ENCODE peak calls at places on chromosomes 16 and 17, in nine cellular contexts. W, X, G, I, U, N, B, M and P are unnamed samples.

GRCh38 chr16:66988197-66988788 is at the start of gene CES4A:
- DNase-seq in W (no peak), X (peak; percentile 72), G (no peak), I (no peak), U (peak; percentile 10), N (no peak), B (peak; percentile 53), M (no peak), P (no peak)

GRCh38 chr17:10127819-10128375 is 70.5 kb downstream of the GAS7 start:
- DNase-seq in W (peak; percentile 90), X (peak; percentile 70), G (no peak), I (no peak), U (no peak), N (no peak), B (peak; percentile 94), M (no peak), P (no peak)

GRCh38 chr17:28484296-28484695 is 10.9 kb downstream of the SLC13A2 start:
- DNase-seq in W (no peak), X (no peak), G (no peak), I (no peak), U (no peak), N (no peak), B (no peak), M (no peak), P (no peak)

GRCh38 chr16:67441289-67441753 is 10.4 kb downstream of the HSD11B2 start:
- DNase-seq in W (peak; percentile 69), X (no peak), G (no peak), I (no peak), U (peak; percentile 70), N (no peak), B (no peak), M (no peak), P (no peak)

GRCh38 chr16:580141-580945 is 9.5 kb upstream of the RAB40C start:
- DNase-seq in W (no peak), X (no peak), G (no peak), I (no peak), U (no peak), N (no peak), B (no peak), M (no peak), P (no peak)

GRCh38 chr17:732788-733720 is 658 bp downstream of the TLCD3A start:
- DNase-seq in W (peak; percentile 39), X (peak; percentile 51), G (no peak), I (no peak), U (peak; percentile 29), N (peak; percentile 46), B (peak; percentile 71), M (no peak), P (no peak)

GRCh38 chr17:76911299-76912007 is 43.2 kb downstream of the MGAT5B start:
- DNase-seq in W (no peak), X (no peak), G (no peak), I (no peak), U (no peak), N (no peak), B (no peak), M (no peak), P (no peak)

GRCh38 chr17:38742431-38743308 is 5.5 kb downstream of the PCGF2 start:
- DNase-seq in W (peak; percentile 52), X (peak; percentile 95), G (no peak), I (no peak), U (no peak), N (peak; percentile 39), B (peak; percentile 77), M (no peak), P (no peak)

GRCh38 chr17:40340880-40341807 is 23.4 kb downstream of the GJD3 start:
- DNase-seq in W (peak; percentile 96), X (peak; percentile 74), G (peak; percentile 73), I (peak; percentile 71), U (peak; percentile 82), N (peak; percentile 69), B (peak; percentile 91), M (no peak), P (peak; percentile 97)